ENCODE peak calls at places on chromosomes 7 and 10, in eight cellular contexts. R, O, M, E, N, J, I and C are unnamed samples.

GRCh38 chr10:73732426-73732825 is 11.7 kb upstream of the SEC24C start:
- DNase-seq in R (no peak), O (no peak), M (no peak), E (no peak), N (no peak), J (no peak), I (no peak), C (no peak)

GRCh38 chr10:70771311-70772194 is 13.6 kb downstream of the TBATA start:
- DNase-seq in R (no peak), O (no peak), M (no peak), E (no peak), N (no peak), J (no peak), I (no peak), C (no peak)

GRCh38 chr10:72088879-72089585 is 681 bp upstream of the SPOCK2 start:
- DNase-seq in R (no peak), O (peak; percentile 60), M (no peak), E (no peak), N (peak; percentile 39), J (peak; percentile 62), I (peak; percentile 17), C (no peak)

GRCh38 chr10:93481931-93482834 is at the start of gene MYOF:
- DNase-seq in R (peak; percentile 59), O (peak; percentile 72), M (peak; percentile 95), E (peak; percentile 87), N (peak; percentile 91), J (peak; percentile 64), I (peak; percentile 91), C (peak; percentile 77)

GRCh38 chr7:48347426-48347825 is 176.2 kb downstream of the ABCA13 start:
- DNase-seq in R (no peak), O (no peak), M (no peak), E (no peak), N (no peak), J (no peak), I (no peak), C (no peak)

GRCh38 chr7:144830024-144830785 is 5.6 kb downstream of the TPK1 start:
- DNase-seq in R (no peak), O (no peak), M (no peak), E (no peak), N (no peak), J (no peak), I (no peak), C (no peak)

GRCh38 chr10:12729885-12730284 is 271.6 kb downstream of the CCDC3 start:
- DNase-seq in R (no peak), O (peak; percentile 65), M (no peak), E (no peak), N (no peak), J (no peak), I (no peak), C (no peak)

GRCh38 chr7:152590481-152590880 is 85.5 kb downstream of the XRCC2 start:
- DNase-seq in R (no peak), O (no peak), M (no peak), E (no peak), N (no peak), J (no peak), I (no peak), C (no peak)

GRCh38 chr10:62231371-62231770 is 37.3 kb downstream of the RTKN2 start:
- DNase-seq in R (no peak), O (no peak), M (peak; percentile 93), E (peak; percentile 57), N (peak; percentile 60), J (no peak), I (peak; percentile 91), C (peak; percentile 58)

GRCh38 chr10:130127612-130128607 is 8.3 kb upstream of the GLRX3 start:
- DNase-seq in R (peak; percentile 55), O (peak; percentile 89), M (peak; percentile 77), E (peak; percentile 57), N (peak; percentile 78), J (no peak), I (peak; percentile 75), C (peak; percentile 67)

GRCh38 chr10:124943301-124944092 is 1.6 kb downstream of the ZRANB1 start:
- DNase-seq in R (no peak), O (no peak), M (peak; percentile 90), E (peak; percentile 39), N (peak; percentile 64), J (no peak), I (peak; percentile 74), C (peak; percentile 8)

GRCh38 chr7:33262476-33262875 is 133.1 kb downstream of the BBS9 start:
- DNase-seq in R (no peak), O (no peak), M (peak; percentile 33), E (peak; percentile 31), N (peak; percentile 34), J (no peak), I (peak; percentile 20), C (no peak)

GRCh38 chr7:24299192-24299591 is 15.2 kb downstream of the NPY start:
- DNase-seq in R (no peak), O (no peak), M (no peak), E (no peak), N (no peak), J (no peak), I (no peak), C (no peak)

GRCh38 chr10:80612261-80612660 is 74.6 kb downstream of the SH2D4B start:
- DNase-seq in R (no peak), O (no peak), M (no peak), E (no peak), N (peak; percentile 47), J (no peak), I (no peak), C (no peak)

GRCh38 chr10:110426294-110427153 is 71.2 kb upstream of the DUSP5 start:
- DNase-seq in R (no peak), O (no peak), M (peak; percentile 93), E (peak; percentile 93), N (no peak), J (no peak), I (peak; percentile 77), C (peak; percentile 92)

GRCh38 chr10:9028211-9028610 is 973.7 kb downstream of the GATA3 start:
- DNase-seq in R (no peak), O (no peak), M (no peak), E (no peak), N (no peak), J (no peak), I (no peak), C (no peak)

GRCh38 chr10:124356706-124357582 is 61.8 kb downstream of the OAT start:
- DNase-seq in R (no peak), O (no peak), M (no peak), E (no peak), N (peak; percentile 71), J (no peak), I (no peak), C (no peak)

GRCh38 chr10:66639351-66639750 is 286.5 kb upstream of the LRRTM3 start:
- DNase-seq in R (no peak), O (no peak), M (peak; percentile 71), E (no peak), N (no peak), J (no peak), I (peak; percentile 1), C (no peak)

GRCh38 chr10:118735294-118735693 is 19.5 kb downstream of the CACUL1 start:
- DNase-seq in R (no peak), O (no peak), M (no peak), E (no peak), N (peak; percentile 74), J (no peak), I (no peak), C (no peak)

DNA sequence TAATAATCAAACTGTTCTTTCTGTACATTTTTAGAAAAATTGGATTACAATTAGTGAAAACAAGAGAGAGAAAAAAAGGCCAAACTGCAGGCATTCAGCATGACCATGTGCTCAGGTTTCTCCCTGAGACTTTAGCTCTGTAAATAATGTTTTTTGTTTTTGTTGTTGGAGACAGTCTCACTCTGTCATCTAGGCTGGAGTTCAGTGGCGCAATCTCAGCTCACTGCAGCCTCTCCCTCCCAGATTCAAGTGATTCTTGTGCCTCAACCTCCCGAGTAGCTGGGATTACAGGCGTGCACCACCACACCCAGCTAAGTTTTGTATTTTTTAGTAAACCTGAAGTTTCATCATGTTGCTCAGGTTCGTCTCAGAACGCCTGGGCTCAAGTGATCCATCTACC is 23.0 kb downstream of the BZW2 start:
- DNase-seq in R (no peak), O (no peak), M (peak; percentile 64), E (no peak), N (peak; percentile 48), J (no peak), I (peak; percentile 69), C (no peak)
- H3K4me3 ChIP-seq in R (no peak overlapping the region), O (no peak overlapping the region), M (no peak overlapping the region), E (no peak overlapping the region), N (no peak overlapping the region), J (no peak overlapping the region), I (no peak overlapping the region), C (no peak overlapping the region)

GRCh38 chr10:27779462-27779861 is 33.8 kb upstream of the MKX start:
- DNase-seq in R (no peak), O (no peak), M (no peak), E (no peak), N (no peak), J (no peak), I (no peak), C (no peak)

GRCh38 chr10:27783660-27784059 is 38.0 kb upstream of the MKX start:
- DNase-seq in R (peak; percentile 21), O (peak; percentile 69), M (peak; percentile 5), E (peak; percentile 79), N (peak; percentile 60), J (no peak), I (peak; percentile 11), C (peak; percentile 45)

GRCh38 chr10:27784272-27784671 is 38.7 kb upstream of the MKX start:
- DNase-seq in R (no peak), O (no peak), M (no peak), E (no peak), N (no peak), J (no peak), I (no peak), C (no peak)
- TF ChIP-seq CTCF in R (no peak), O (no peak), M (no peak), E (no peak), N (no peak), J (no peak), I (no peak), C (no peak)

GRCh38 chr7:36264917-36265292 is 111.9 kb downstream of the EEPD1 start:
- DNase-seq in R (no peak), O (no peak), M (no peak), E (no peak), N (no peak), J (no peak), I (no peak), C (no peak)
- H3K4me3 ChIP-seq in R (no peak overlapping the region), O (no peak overlapping the region), M (no peak overlapping the region), E (no peak overlapping the region), N (no peak overlapping the region), J (no peak overlapping the region), I (no peak overlapping the region), C (no peak overlapping the region)

GRCh38 chr10:29241925-29242324 is 46.9 kb upstream of the LYZL1 start:
- DNase-seq in R (no peak), O (no peak), M (no peak), E (no peak), N (no peak), J (no peak), I (no peak), C (no peak)

GRCh38 chr10:29240991-29241660 is 47.7 kb upstream of the LYZL1 start:
- DNase-seq in R (no peak), O (no peak), M (no peak), E (no peak), N (no peak), J (no peak), I (no peak), C (no peak)

GRCh38 chr10:29237786-29238185 is 51.1 kb upstream of the LYZL1 start:
- DNase-seq in R (no peak), O (no peak), M (no peak), E (no peak), N (no peak), J (no peak), I (no peak), C (no peak)

GRCh38 chr10:29238531-29239080 is 50.3 kb upstream of the LYZL1 start:
- DNase-seq in R (no peak), O (no peak), M (no peak), E (no peak), N (no peak), J (no peak), I (no peak), C (no peak)

GRCh38 chr10:29239569-29240472 is 49.0 kb upstream of the LYZL1 start:
- DNase-seq in R (no peak), O (peak; percentile 59), M (peak; percentile 39), E (peak; percentile 31), N (no peak), J (peak; percentile 31), I (peak; percentile 26), C (no peak)
- TF ChIP-seq CTCF in R (no peak), O (peak; percentile 67), M (peak; percentile 66), E (peak; percentile 80), N (peak; percentile 5), J (peak; percentile 43), I (peak; percentile 66), C (peak; percentile 31)